ENCODE peak calls at places on chromosomes 4 and X, in six cellular contexts. G is lower lobe of right lung; A is NT2/D1; X is stomach; Q is CD8-positive, alpha-beta memory T cell; H is CD4-positive, CD25-positive, alpha-beta regulatory T cell. T is an unnamed sample. For H3K36me3, the result is how much of the 10 kb centered on the place peaks cover.

GRCh38 chr4:10161146-10161545 is 44.5 kb upstream of the WDR1 start:
- DNase-seq in X (no peak), A (no peak), H (no peak), G (no peak), Q (no peak), T (no peak)

GRCh38 chr4:54647070-54647469 is 10.7 kb upstream of the KIT start:
- DNase-seq in Q (no peak), X (no peak), H (no peak), G (no peak), A (no peak), T (no peak)

GRCh38 chr4:53905935-53906377 is 158.4 kb downstream of the CHIC2 start:
- DNase-seq in G (no peak), X (peak), A (peak), H (no peak), Q (no peak), T (peak)

GRCh38 chr4:11469900-11470708 is 41.4 kb upstream of the HS3ST1 start:
- DNase-seq in X (no peak), G (no peak), H (no peak), Q (no peak), A (no peak), T (no peak)

GRCh38 chr4:106358899-106359298 is 9.7 kb downstream of the GIMD1 start:
- DNase-seq in H (no peak), Q (no peak), G (no peak), X (no peak), A (no peak), T (no peak)

GRCh38 chrX:111914398-111915092 is 38.6 kb downstream of the TRPC5OS start:
- DNase-seq in Q (no peak), G (no peak), H (no peak), X (no peak), A (peak), T (no peak)

GRCh38 chr4:8176547-8177399 is 18.2 kb upstream of the ABLIM2 start:
- DNase-seq in A (peak), X (peak), G (peak), Q (no peak), H (peak), T (peak)

GRCh38 chrX:13489451-13489850 is 80.0 kb upstream of the EGFL6 start:
- DNase-seq in A (no peak), X (peak), Q (no peak), H (no peak), G (peak), T (no peak)

GRCh38 chr4:95431678-95432077 is 117.1 kb downstream of the UNC5C start:
- DNase-seq in Q (no peak), H (no peak), A (no peak), X (no peak), G (no peak), T (no peak)

GRCh38 chr4:5165419-5166369 is 114.4 kb downstream of the STK32B start:
- DNase-seq in H (no peak), Q (no peak), G (no peak), X (no peak), A (no peak), T (no peak)

GRCh38 chr4:185312699-185313098 is 83.0 kb downstream of the LRP2BP start:
- DNase-seq in G (no peak), A (no peak), H (no peak), X (no peak), Q (no peak), T (no peak)

GRCh38 chrX:24465524-24465850 is 401 bp downstream of the PDK3 start:
- DNase-seq in G (no peak), A (no peak), X (no peak), Q (peak), H (peak), T (no peak)

GRCh38 chr4:173509031-173510001 is 20.7 kb downstream of the HAND2 start:
- DNase-seq in H (no peak), G (no peak), X (no peak), A (no peak), Q (no peak), T (peak)

GRCh38 chr4:151678048-151678853 is 82.6 kb downstream of the GATB start:
- DNase-seq in G (no peak), A (no peak), Q (no peak), H (no peak), X (no peak), T (no peak)

GRCh38 chr4:125254111-125254510 is 60.6 kb upstream of the FAT4 start:
- DNase-seq in Q (no peak), A (no peak), G (no peak), X (no peak), H (no peak), T (no peak)

GRCh38 chrX:86946569-86946968 is 571.0 kb upstream of the KLHL4 start:
- DNase-seq in H (no peak), A (peak), Q (no peak), G (no peak), X (no peak), T (peak)

GRCh38 chr4:176044589-176044951 is 21.1 kb upstream of the WDR17 start:
- DNase-seq in A (no peak), H (no peak), G (no peak), Q (no peak), X (no peak), T (no peak)

GRCh38 chr4:8310306-8310705 is 40.8 kb downstream of the HTRA3 start:
- DNase-seq in X (no peak), Q (no peak), A (no peak), G (no peak), H (no peak), T (no peak)

GRCh38 chrX:30992381-30992904 is 79.4 kb downstream of the FTHL17 start:
- DNase-seq in H (no peak), X (peak), A (no peak), G (no peak), Q (no peak), T (no peak)

GRCh38 chr4:6342530-6343293 is 73.1 kb downstream of the WFS1 start:
- DNase-seq in A (no peak), H (no peak), G (peak), Q (no peak), X (no peak), T (no peak)

GRCh38 chr4:73257995-73258667 is 467 bp downstream of the ANKRD17 start:
- DNase-seq in A (no peak), Q (peak), G (no peak), X (no peak), H (peak), T (peak)

GRCh38 chrX:121479406-121479805 is 432.0 kb downstream of the GLUD2 start:
- DNase-seq in H (no peak), Q (no peak), A (no peak), X (no peak), G (no peak), T (peak)

GRCh38 chrX:151973851-151974335 is 583 bp downstream of the GABRE start:
- DNase-seq in X (no peak), H (no peak), Q (no peak), G (peak), A (no peak), T (no peak)

GRCh38 chr4:2689825-2690700 is 66.1 kb downstream of the TNIP2 start:
- DNase-seq in H (no peak), X (no peak), G (no peak), A (no peak), Q (no peak), T (no peak)

GRCh38 chr4:2689114-2689513 is 67.0 kb downstream of the TNIP2 start:
- DNase-seq in A (no peak), Q (no peak), G (no peak), X (no peak), H (no peak), T (no peak)

GRCh38 chr4:2694691-2695090 is 61.4 kb downstream of the TNIP2 start:
- DNase-seq in X (no peak), A (no peak), Q (no peak), H (no peak), G (no peak), T (no peak)

GRCh38 chr4:2691313-2691712 is 64.8 kb downstream of the TNIP2 start:
- DNase-seq in A (no peak), H (no peak), G (no peak), X (no peak), Q (no peak), T (no peak)

DNA sequence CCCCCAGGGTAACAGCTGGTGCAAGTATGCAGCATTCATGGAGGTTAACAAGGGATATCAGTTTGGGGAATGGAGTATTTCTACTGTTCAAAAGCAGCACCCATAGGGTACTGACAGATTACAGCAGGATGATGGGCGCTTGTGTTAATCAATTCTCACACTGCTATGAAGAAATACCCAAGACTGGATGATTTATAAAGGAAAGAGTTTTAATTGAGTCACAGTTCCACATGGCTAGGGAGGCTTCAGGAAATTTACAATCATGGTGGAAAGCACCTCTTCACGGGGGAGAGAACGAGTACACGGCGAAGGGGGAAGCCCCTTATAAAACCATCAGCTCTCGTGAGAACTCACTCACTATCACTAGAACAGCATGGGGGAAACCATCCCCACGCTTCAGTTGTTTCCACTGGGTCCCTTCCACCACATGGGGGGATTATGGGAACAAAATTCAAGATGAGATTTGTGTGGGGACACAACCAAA is 64.1 kb downstream of the TNIP2 start:
- DNase-seq in X (no peak), G (no peak), H (no peak), A (no peak), Q (no peak), T (no peak)
- H3K36me3 ChIP-seq in X (half or more), G (half or more), H (half or more), A (half or more), Q (half or more), T (under half)

GRCh38 chr4:153497988-153498967 is 32.1 kb downstream of the TMEM131L start:
- DNase-seq in A (no peak), X (no peak), G (no peak), Q (no peak), H (no peak), T (no peak)
- H3K36me3 ChIP-seq in A (under half), X (under half), G (under half), Q (under half), H (under half), T (under half)

GRCh38 chrX:1527457-1527856 is 9.5 kb downstream of the P2RY8 start:
- DNase-seq in H (no peak), Q (no peak), X (no peak), A (no peak), G (no peak), T (no peak)

GRCh38 chrX:1529328-1529727 is 7.7 kb downstream of the P2RY8 start:
- DNase-seq in A (no peak), G (no peak), Q (no peak), H (no peak), X (no peak), T (no peak)

GRCh38 chrX:1529756-1530155 is 7.2 kb downstream of the P2RY8 start:
- DNase-seq in H (no peak), X (no peak), G (no peak), Q (no peak), A (no peak), T (no peak)

GRCh38 chrX:1528884-1529203 is 8.1 kb downstream of the P2RY8 start:
- DNase-seq in G (no peak), A (no peak), Q (no peak), H (no peak), X (no peak), T (no peak)

GRCh38 chrX:1528186-1528883 is 8.7 kb downstream of the P2RY8 start:
- DNase-seq in H (no peak), Q (no peak), A (no peak), X (no peak), G (no peak), T (no peak)
- H3K36me3 ChIP-seq in H (under half), Q (under half), A (under half), X (under half), G (under half), T (under half)

DNA sequence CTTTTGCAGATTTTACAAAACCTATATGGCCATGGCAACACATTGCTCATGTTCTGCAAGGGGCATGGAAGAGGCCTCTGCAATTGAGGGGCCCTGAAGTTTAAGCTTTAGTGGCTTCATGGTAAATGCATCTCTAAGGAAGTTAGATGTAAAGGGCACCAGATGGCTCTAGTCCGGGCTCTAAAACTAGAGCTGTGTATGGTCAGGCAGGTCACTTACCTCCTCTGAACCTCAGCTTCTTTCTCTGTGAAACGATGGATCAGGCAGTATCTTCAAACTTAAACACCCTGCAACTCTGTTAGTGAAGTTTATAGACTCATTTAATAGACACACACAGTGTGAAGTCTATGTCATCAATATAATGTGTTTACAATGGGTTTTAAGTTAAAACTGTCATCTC is 10.0 kb downstream of the MAGEB17 start:
- DNase-seq in G (no peak), X (no peak), A (no peak), H (no peak), Q (no peak), T (no peak)
- H3K36me3 ChIP-seq in G (under half), X (under half), A (under half), H (under half), Q (under half), T (under half)

GRCh38 chr4:94207469-94208224 is at the start of gene SMARCAD1:
- DNase-seq in A (peak), Q (peak), H (peak), G (peak), X (peak), T (peak)

GRCh38 chr4:94208268-94208667 is 603 bp downstream of the SMARCAD1 start:
- DNase-seq in Q (no peak), A (no peak), X (no peak), H (no peak), G (no peak), T (no peak)

GRCh38 chr4:94214703-94215360 is 7.2 kb downstream of the SMARCAD1 start:
- DNase-seq in H (no peak), Q (no peak), A (no peak), X (no peak), G (no peak), T (no peak)

GRCh38 chr4:94208918-94209317 is 1.3 kb downstream of the SMARCAD1 start:
- DNase-seq in G (no peak), Q (no peak), A (no peak), H (no peak), X (no peak), T (no peak)
- H3K36me3 ChIP-seq in G (under half), Q (under half), A (under half), H (under half), X (under half), T (under half)

GRCh38 chr4:1221155-1221870 is 27.6 kb downstream of the CTBP1 start:
- DNase-seq in X (no peak), A (no peak), G (no peak), H (no peak), Q (no peak), T (peak)
- H3K36me3 ChIP-seq in X (half or more), A (half or more), G (half or more), H (under half), Q (under half), T (under half)

DNA sequence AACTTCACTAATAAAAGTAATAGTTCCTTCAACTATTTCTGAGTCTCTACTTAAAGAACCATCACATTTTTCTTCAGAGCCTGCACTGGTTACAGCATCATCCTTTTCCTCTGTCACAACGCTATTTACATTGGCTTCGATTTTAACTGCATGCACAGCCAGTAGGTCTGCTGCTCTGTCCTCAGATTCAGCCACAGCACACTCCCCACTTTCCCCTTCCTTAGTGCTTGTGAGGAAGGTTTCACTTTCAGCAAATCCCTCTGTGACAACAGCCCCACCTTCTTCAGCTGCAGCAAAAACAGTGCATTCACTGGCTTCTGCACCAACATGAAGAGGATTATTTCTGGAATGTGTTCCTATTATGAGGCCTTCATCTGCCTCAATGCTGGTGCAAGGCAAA is 25.7 kb downstream of the BOD1L1 start:
- DNase-seq in A (no peak), H (no peak), G (no peak), X (no peak), Q (no peak), T (no peak)
- H3K36me3 ChIP-seq in A (half or more), H (half or more), G (half or more), X (half or more), Q (under half), T (under half)